ENCODE peak calls at places on chromosome 15, in eight cellular contexts. A is caudate nucleus; L is left cardiac atrium; P is endothelial cell; Z is NCI-H446; T is HS-5; G is MCF 10A; M is stimulated activated CD4-positive, alpha-beta T cell treated with anti-CD3 and anti-CD28 coated beads, TNF-alpha, amount 100 ng/mL, for 1 hour. U is an unnamed sample.
A peak's percentile ranks its signal among the peaks of the same experiment; 100 is the strongest.

GRCh38 chr15:85993116-85993515 is 86.6 kb upstream of the AGBL1 start:
- DNase-seq in A (no peak), L (no peak), P (no peak), Z (peak; percentile 2), T (no peak), G (no peak), M (no peak), U (peak; percentile 13)

GRCh38 chr15:49696441-49696840 is 75.6 kb downstream of the DTWD1 start:
- DNase-seq in A (no peak), L (no peak), P (no peak), Z (no peak), T (peak; percentile 26), G (peak; percentile 13), M (no peak), U (no peak)

GRCh38 chr15:67063689-67064606 is 1.5 kb upstream of the SMAD3 start:
- DNase-seq in A (peak; percentile 28), L (peak; percentile 53), P (peak; percentile 26), Z (no peak), T (no peak), G (no peak), M (no peak), U (no peak)

GRCh38 chr15:69648215-69648614 is 195.6 kb downstream of the RPLP1 start:
- DNase-seq in A (no peak), L (no peak), P (no peak), Z (no peak), T (no peak), G (no peak), M (no peak), U (no peak)

GRCh38 chr15:96352594-96353377 is 22.3 kb downstream of the NR2F2 start:
- DNase-seq in A (no peak), L (no peak), P (no peak), Z (no peak), T (no peak), G (no peak), M (no peak), U (no peak)

GRCh38 chr15:96328101-96328958 is 2.2 kb upstream of the NR2F2 start:
- DNase-seq in A (no peak), L (no peak), P (no peak), Z (no peak), T (no peak), G (no peak), M (no peak), U (no peak)

GRCh38 chr15:60649845-60650548 is 171.1 kb upstream of the ICE2 start:
- DNase-seq in A (no peak), L (no peak), P (no peak), Z (no peak), T (no peak), G (no peak), M (no peak), U (no peak)

GRCh38 chr15:95639208-95639607 is 691.3 kb upstream of the NR2F2 start:
- DNase-seq in A (no peak), L (no peak), P (no peak), Z (no peak), T (no peak), G (no peak), M (no peak), U (no peak)

GRCh38 chr15:70535071-70535954 is 228.0 kb downstream of the UACA start:
- DNase-seq in A (no peak), L (no peak), P (no peak), Z (no peak), T (no peak), G (no peak), M (no peak), U (no peak)

GRCh38 chr15:68224546-68225250 is 4.8 kb downstream of the CLN6 start:
- DNase-seq in A (no peak), L (peak; percentile 17), P (no peak), Z (no peak), T (no peak), G (no peak), M (no peak), U (no peak)

GRCh38 chr15:60840703-60841411 is 361.9 kb upstream of the ICE2 start:
- DNase-seq in A (no peak), L (no peak), P (no peak), Z (no peak), T (no peak), G (no peak), M (peak; percentile 23), U (no peak)

GRCh38 chr15:98548172-98548971 is 100.0 kb upstream of the IGF1R start:
- DNase-seq in A (peak; percentile 16), L (peak; percentile 84), P (peak; percentile 56), Z (no peak), T (peak; percentile 67), G (peak; percentile 53), M (no peak), U (no peak)

GRCh38 chr15:26691249-26691648 is 81.6 kb downstream of the GABRB3 start:
- DNase-seq in A (no peak), L (no peak), P (no peak), Z (no peak), T (no peak), G (no peak), M (no peak), U (no peak)

GRCh38 chr15:62503451-62503850 is 338.4 kb upstream of the C2CD4B start:
- DNase-seq in A (no peak), L (peak; percentile 47), P (peak; percentile 13), Z (no peak), T (no peak), G (peak; percentile 30), M (no peak), U (no peak)

GRCh38 chr15:66844747-66845145 is 142.7 kb downstream of the SMAD6 start:
- DNase-seq in A (no peak), L (no peak), P (no peak), Z (no peak), T (no peak), G (no peak), M (no peak), U (no peak)

U was measured in nucleus accumbens.